ENCODE peak calls at places on chromosomes 2 and 18, in six cellular contexts. X is NCI-H82; A is NCI-H1105; G is effector memory CD4-positive, alpha-beta T cell; O is iris pigment epithelial cell; S is endothelial cell of umbilical vein. W is an unnamed sample.

GRCh38 chr2:187422277-187422676 is 25.8 kb downstream of the CALCRL start:
- DNase-seq in X (no peak), A (no peak), G (no peak), O (peak), S (peak), W (no peak)

GRCh38 chr2:8906208-8906607 is 68.8 kb upstream of the KIDINS220 start:
- DNase-seq in X (no peak), A (no peak), G (no peak), O (peak), S (peak), W (no peak)

GRCh38 chr2:208183526-208183925 is 6.3 kb downstream of the C2orf80 start:
- DNase-seq in X (peak), A (no peak), G (no peak), O (no peak), S (no peak), W (no peak)

GRCh38 chr2:21333694-21334093 is 209.9 kb downstream of the TDRD15 start:
- DNase-seq in X (peak), A (no peak), G (no peak), O (no peak), S (no peak), W (no peak)

GRCh38 chr18:2932247-2933181 is 80.4 kb downstream of the LPIN2 start:
- DNase-seq in X (peak), A (peak), G (no peak), O (peak), S (peak), W (peak)

GRCh38 chr2:189534854-189535253 is 45.7 kb downstream of the SLC40A1 start:
- DNase-seq in X (no peak), A (no peak), G (no peak), O (peak), S (no peak), W (no peak)

GRCh38 chr2:99299580-99299979 is 1.4 kb downstream of the LYG1 start:
- DNase-seq in X (no peak), A (no peak), G (no peak), O (no peak), S (no peak), W (no peak)

GRCh38 chr2:239928457-239929350 is 96.4 kb downstream of the NDUFA10 start:
- DNase-seq in X (peak), A (no peak), G (no peak), O (no peak), S (no peak), W (peak)

GRCh38 chr2:217330647-217331046 is 470.8 kb upstream of the TNP1 start:
- DNase-seq in X (no peak), A (no peak), G (no peak), O (no peak), S (no peak), W (no peak)

GRCh38 chr2:75494137-75494769 is 66.5 kb downstream of the EVA1A start:
- DNase-seq in X (no peak), A (no peak), G (no peak), O (no peak), S (no peak), W (no peak)

GRCh38 chr18:45228989-45229388 is 386.3 kb upstream of the SLC14A2 start:
- DNase-seq in X (no peak), A (no peak), G (no peak), O (no peak), S (no peak), W (peak)

W was measured in NCI-H1694.